ENCODE peak calls at places on chromosomes 16 and 17, in eight cellular contexts. One of them, this sample, is unnamed. For H3K4me1, the result is how much of the 10 kb centered on the place peaks cover.

GRCh38 chr17:17935321-17936271 is 36.6 kb downstream of the TOM1L2 start:
- DNase-seq in tibial nerve: peak
- DNase-seq in ovary: no peak
- DNase-seq in upper lobe of left lung: peak
- DNase-seq in sigmoid colon: peak
- DNase-seq in esophagus muscularis mucosa: no peak
- DNase-seq in transverse colon: peak
- DNase-seq in H1: no peak
- DNase-seq in this sample: no peak

GRCh38 chr17:81741594-81742452 is 29.7 kb downstream of the SLC25A10 start:
- DNase-seq in transverse colon: no peak
- DNase-seq in ovary: no peak
- DNase-seq in upper lobe of left lung: no peak
- DNase-seq in sigmoid colon: peak
- DNase-seq in H1: no peak
- DNase-seq in esophagus muscularis mucosa: no peak
- DNase-seq in tibial nerve: no peak
- DNase-seq in this sample: no peak

GRCh38 chr16:68636818-68637217 is 8.3 kb upstream of the CDH3 start:
- DNase-seq in upper lobe of left lung: no peak
- DNase-seq in transverse colon: no peak
- DNase-seq in H1: no peak
- DNase-seq in ovary: no peak
- DNase-seq in tibial nerve: no peak
- DNase-seq in sigmoid colon: no peak
- DNase-seq in esophagus muscularis mucosa: no peak
- DNase-seq in this sample: no peak

GRCh38 chr17:78998311-78999055 is 11.1 kb downstream of the CANT1 start:
- DNase-seq in ovary: peak
- DNase-seq in sigmoid colon: peak
- DNase-seq in esophagus muscularis mucosa: no peak
- DNase-seq in H1: no peak
- DNase-seq in upper lobe of left lung: no peak
- DNase-seq in transverse colon: peak
- DNase-seq in tibial nerve: no peak
- DNase-seq in this sample: peak

GRCh38 chr17:80720624-80721577 is 176.3 kb downstream of the RPTOR start:
- DNase-seq in upper lobe of left lung: no peak
- DNase-seq in tibial nerve: no peak
- DNase-seq in sigmoid colon: no peak
- DNase-seq in transverse colon: peak
- DNase-seq in H1: no peak
- DNase-seq in ovary: no peak
- DNase-seq in esophagus muscularis mucosa: no peak
- DNase-seq in this sample: peak

GRCh38 chr17:81228420-81228819 is 5.7 kb upstream of the CEP131 start:
- DNase-seq in upper lobe of left lung: no peak
- DNase-seq in sigmoid colon: no peak
- DNase-seq in transverse colon: no peak
- DNase-seq in ovary: no peak
- DNase-seq in esophagus muscularis mucosa: no peak
- DNase-seq in tibial nerve: no peak
- DNase-seq in H1: no peak
- DNase-seq in this sample: no peak

GRCh38 chr17:75478508-75478907 is 22.1 kb downstream of the TMEM94 start:
- DNase-seq in H1: no peak
- DNase-seq in transverse colon: no peak
- DNase-seq in ovary: no peak
- DNase-seq in sigmoid colon: no peak
- DNase-seq in upper lobe of left lung: no peak
- DNase-seq in tibial nerve: no peak
- DNase-seq in esophagus muscularis mucosa: no peak
- DNase-seq in this sample: no peak

GRCh38 chr17:4483012-4483840 is 15.5 kb upstream of the SPNS2 start:
- DNase-seq in ovary: no peak
- DNase-seq in sigmoid colon: no peak
- DNase-seq in esophagus muscularis mucosa: no peak
- DNase-seq in H1: no peak
- DNase-seq in transverse colon: peak
- DNase-seq in tibial nerve: no peak
- DNase-seq in upper lobe of left lung: peak
- DNase-seq in this sample: peak

GRCh38 chr16:84718-85452 is 6.9 kb downstream of the MPG start:
- DNase-seq in upper lobe of left lung: peak
- DNase-seq in H1: no peak
- DNase-seq in esophagus muscularis mucosa: no peak
- DNase-seq in transverse colon: peak
- DNase-seq in ovary: peak
- DNase-seq in tibial nerve: peak
- DNase-seq in sigmoid colon: peak
- DNase-seq in this sample: peak

GRCh38 chr17:36117505-36118382 is 14.1 kb downstream of the CCL4 start:
- DNase-seq in ovary: no peak
- DNase-seq in tibial nerve: no peak
- DNase-seq in H1: no peak
- DNase-seq in esophagus muscularis mucosa: no peak
- DNase-seq in sigmoid colon: no peak
- DNase-seq in upper lobe of left lung: no peak
- DNase-seq in transverse colon: peak
- DNase-seq in this sample: no peak

GRCh38 chr16:61324044-61324443 is 712.2 kb downstream of the CDH8 start:
- DNase-seq in sigmoid colon: no peak
- DNase-seq in H1: no peak
- DNase-seq in tibial nerve: no peak
- DNase-seq in upper lobe of left lung: no peak
- DNase-seq in ovary: no peak
- DNase-seq in esophagus muscularis mucosa: no peak
- DNase-seq in transverse colon: no peak
- DNase-seq in this sample: no peak

GRCh38 chr16:78448658-78449327 is 349.3 kb downstream of the WWOX start:
- DNase-seq in H1: no peak
- DNase-seq in esophagus muscularis mucosa: no peak
- DNase-seq in sigmoid colon: no peak
- DNase-seq in transverse colon: no peak
- DNase-seq in upper lobe of left lung: no peak
- DNase-seq in tibial nerve: no peak
- DNase-seq in ovary: no peak
- DNase-seq in this sample: no peak

DNA sequence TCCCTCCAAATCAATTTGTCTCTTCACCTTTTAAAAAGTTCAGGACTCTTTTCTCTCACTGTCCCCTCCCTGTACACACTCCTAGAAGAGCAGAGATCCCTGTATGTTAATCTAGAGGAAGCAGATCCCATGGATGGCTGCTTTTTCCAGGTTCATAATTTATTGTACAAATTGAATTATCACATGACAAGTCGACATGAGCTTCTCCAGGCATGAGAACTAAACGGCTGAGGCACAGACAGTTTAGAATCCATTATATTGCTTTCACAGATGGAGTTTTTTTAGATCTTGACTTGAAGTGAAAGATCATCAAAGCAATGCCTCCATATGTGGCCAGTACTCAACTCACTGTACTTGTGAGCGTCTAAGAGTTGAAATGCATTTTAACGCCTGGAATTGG is 47.9 kb downstream of the RGS9 start:
- DNase-seq in sigmoid colon: no peak
- DNase-seq in upper lobe of left lung: no peak
- DNase-seq in ovary: no peak
- DNase-seq in esophagus muscularis mucosa: no peak
- DNase-seq in transverse colon: no peak
- DNase-seq in tibial nerve: no peak
- DNase-seq in H1: no peak
- DNase-seq in this sample: no peak
- H3K4me1 ChIP-seq in sigmoid colon: under half
- H3K4me1 ChIP-seq in upper lobe of left lung: under half
- H3K4me1 ChIP-seq in ovary: under half
- H3K4me1 ChIP-seq in esophagus muscularis mucosa: under half
- H3K4me1 ChIP-seq in transverse colon: under half
- H3K4me1 ChIP-seq in tibial nerve: under half
- H3K4me1 ChIP-seq in H1: under half
- H3K4me1 ChIP-seq in this sample: under half

GRCh38 chr17:7133424-7133823 is 18.8 kb upstream of the ASGR2 start:
- DNase-seq in transverse colon: peak
- DNase-seq in esophagus muscularis mucosa: no peak
- DNase-seq in H1: no peak
- DNase-seq in sigmoid colon: no peak
- DNase-seq in ovary: no peak
- DNase-seq in upper lobe of left lung: peak
- DNase-seq in tibial nerve: no peak
- DNase-seq in this sample: no peak
- TF ChIP-seq EP300 in transverse colon: no peak
- TF ChIP-seq EP300 in esophagus muscularis mucosa: no peak
- TF ChIP-seq EP300 in H1: no peak
- TF ChIP-seq EP300 in sigmoid colon: no peak
- TF ChIP-seq EP300 in ovary: no peak
- TF ChIP-seq EP300 in upper lobe of left lung: no peak
- TF ChIP-seq EP300 in tibial nerve: peak
- TF ChIP-seq EP300 in this sample: no peak

GRCh38 chr17:40647549-40648325 is at the start of gene SMARCE1:
- DNase-seq in esophagus muscularis mucosa: peak
- DNase-seq in ovary: peak
- DNase-seq in upper lobe of left lung: peak
- DNase-seq in sigmoid colon: peak
- DNase-seq in tibial nerve: peak
- DNase-seq in transverse colon: peak
- DNase-seq in H1: peak
- DNase-seq in this sample: peak
- TF ChIP-seq POLR2A in esophagus muscularis mucosa: peak
- TF ChIP-seq POLR2A in ovary: no peak
- TF ChIP-seq POLR2A in upper lobe of left lung: no peak
- TF ChIP-seq POLR2A in sigmoid colon: peak
- TF ChIP-seq POLR2A in tibial nerve: no peak
- TF ChIP-seq POLR2A in transverse colon: peak
- TF ChIP-seq POLR2A in H1: peak
- TF ChIP-seq POLR2A in this sample: no peak

DNA sequence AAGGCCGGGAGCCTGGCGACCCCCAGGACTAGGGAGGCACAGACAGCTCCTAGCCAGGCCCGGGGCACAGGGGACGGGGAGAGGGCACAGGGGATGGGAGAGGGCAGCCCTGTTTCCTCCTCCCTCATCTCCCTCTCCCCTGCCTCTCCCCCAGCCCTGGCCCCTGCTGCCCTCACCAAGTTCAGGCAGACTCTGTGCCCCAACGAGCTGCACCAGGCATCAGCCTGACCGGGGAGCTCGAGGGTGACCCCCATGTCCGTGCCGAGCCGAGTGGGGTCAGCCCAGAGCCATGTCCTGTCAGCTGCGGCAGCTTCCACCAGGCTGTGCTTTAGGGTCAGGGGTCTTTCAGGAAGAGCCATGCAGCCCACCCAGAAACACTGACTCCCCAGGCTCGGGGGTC is 6.0 kb downstream of the CDH15 start:
- DNase-seq in tibial nerve: no peak
- DNase-seq in esophagus muscularis mucosa: no peak
- DNase-seq in H1: no peak
- DNase-seq in sigmoid colon: no peak
- DNase-seq in upper lobe of left lung: no peak
- DNase-seq in ovary: no peak
- DNase-seq in transverse colon: no peak
- DNase-seq in this sample: no peak
- H3K4me1 ChIP-seq in tibial nerve: under half
- H3K4me1 ChIP-seq in esophagus muscularis mucosa: under half
- H3K4me1 ChIP-seq in H1: under half
- H3K4me1 ChIP-seq in sigmoid colon: under half
- H3K4me1 ChIP-seq in upper lobe of left lung: under half
- H3K4me1 ChIP-seq in ovary: under half
- H3K4me1 ChIP-seq in transverse colon: under half
- H3K4me1 ChIP-seq in this sample: under half

GRCh38 chr17:63435681-63436522 is 10.2 kb downstream of the CYB561 start:
- DNase-seq in ovary: no peak
- DNase-seq in tibial nerve: no peak
- DNase-seq in sigmoid colon: no peak
- DNase-seq in H1: peak
- DNase-seq in esophagus muscularis mucosa: no peak
- DNase-seq in transverse colon: peak
- DNase-seq in upper lobe of left lung: peak
- DNase-seq in this sample: peak

GRCh38 chr17:63437287-63438091 is 8.6 kb downstream of the CYB561 start:
- DNase-seq in upper lobe of left lung: no peak
- DNase-seq in sigmoid colon: no peak
- DNase-seq in transverse colon: no peak
- DNase-seq in ovary: peak
- DNase-seq in H1: no peak
- DNase-seq in tibial nerve: no peak
- DNase-seq in esophagus muscularis mucosa: no peak
- DNase-seq in this sample: peak

GRCh38 chr17:63438092-63439051 is 7.7 kb downstream of the CYB561 start:
- DNase-seq in H1: no peak
- DNase-seq in sigmoid colon: no peak
- DNase-seq in ovary: no peak
- DNase-seq in upper lobe of left lung: no peak
- DNase-seq in esophagus muscularis mucosa: no peak
- DNase-seq in tibial nerve: no peak
- DNase-seq in transverse colon: no peak
- DNase-seq in this sample: no peak

GRCh38 chr17:63434951-63435571 is 11.0 kb downstream of the CYB561 start:
- DNase-seq in upper lobe of left lung: peak
- DNase-seq in H1: no peak
- DNase-seq in tibial nerve: no peak
- DNase-seq in ovary: no peak
- DNase-seq in transverse colon: peak
- DNase-seq in esophagus muscularis mucosa: no peak
- DNase-seq in sigmoid colon: peak
- DNase-seq in this sample: peak

GRCh38 chr17:63436523-63437110 is 9.5 kb downstream of the CYB561 start:
- DNase-seq in ovary: no peak
- DNase-seq in tibial nerve: no peak
- DNase-seq in upper lobe of left lung: no peak
- DNase-seq in H1: peak
- DNase-seq in sigmoid colon: no peak
- DNase-seq in esophagus muscularis mucosa: no peak
- DNase-seq in transverse colon: no peak
- DNase-seq in this sample: peak
- TF ChIP-seq EP300 in ovary: no peak
- TF ChIP-seq EP300 in tibial nerve: no peak
- TF ChIP-seq EP300 in upper lobe of left lung: no peak
- TF ChIP-seq EP300 in H1: no peak
- TF ChIP-seq EP300 in sigmoid colon: no peak
- TF ChIP-seq EP300 in esophagus muscularis mucosa: no peak
- TF ChIP-seq EP300 in transverse colon: no peak
- TF ChIP-seq EP300 in this sample: no peak

GRCh38 chr17:14753383-14753782 is 452.5 kb downstream of the HS3ST3B1 start:
- DNase-seq in tibial nerve: no peak
- DNase-seq in ovary: no peak
- DNase-seq in H1: no peak
- DNase-seq in upper lobe of left lung: no peak
- DNase-seq in transverse colon: no peak
- DNase-seq in esophagus muscularis mucosa: peak
- DNase-seq in sigmoid colon: no peak
- DNase-seq in this sample: no peak
- TF ChIP-seq POLR2A in tibial nerve: no peak
- TF ChIP-seq POLR2A in ovary: no peak
- TF ChIP-seq POLR2A in H1: no peak
- TF ChIP-seq POLR2A in upper lobe of left lung: no peak
- TF ChIP-seq POLR2A in transverse colon: no peak
- TF ChIP-seq POLR2A in esophagus muscularis mucosa: no peak
- TF ChIP-seq POLR2A in sigmoid colon: no peak
- TF ChIP-seq POLR2A in this sample: no peak

This sample was measured in stomach.